ENCODE peak calls at places on chromosomes 6 and 20, in six cellular contexts. H is activated CD8-positive, alpha-beta memory T cell treated with anti-CD3 and anti-CD28 coated beads, Interleukin-2, amount 10 ng/mL, durations not matched to agents 7 days and 5 days; S is stimulated activated CD4-positive, alpha-beta T cell treated with anti-CD3 and anti-CD28 coated beads, Interleukin-15, amount 100 ng/mL, for 1 hour; T is lower lobe of right lung; U is HCT116; V is fibroblast of lung. F is an unnamed sample.

GRCh38 chr6:79635179-79635578 is 4.0 kb downstream of the SH3BGRL2 start:
- DNase-seq in V (peak), S (no peak), U (no peak), T (no peak), H (no peak), F (no peak)

GRCh38 chr20:16205505-16205904 is 367.7 kb downstream of the KIF16B start:
- DNase-seq in V (no peak), S (no peak), T (no peak), H (no peak), U (no peak), F (no peak)

GRCh38 chr6:82396964-82397761 is 33.5 kb downstream of the TPBG start:
- DNase-seq in U (peak), T (no peak), V (peak), H (no peak), S (no peak), F (peak)

GRCh38 chr20:63974402-63975200 is 4.8 kb downstream of the SAMD10 start:
- DNase-seq in T (no peak), H (peak), V (no peak), S (no peak), U (no peak), F (no peak)

GRCh38 chr6:102114402-102114801 is 720.9 kb downstream of the GRIK2 start:
- DNase-seq in T (no peak), H (no peak), V (no peak), S (no peak), U (peak), F (peak)

GRCh38 chr20:20754758-20755157 is 42.3 kb upstream of the RALGAPA2 start:
- DNase-seq in U (no peak), T (no peak), H (no peak), S (no peak), V (no peak), F (no peak)

GRCh38 chr6:147132889-147133288 is 71.3 kb upstream of the STXBP5 start:
- DNase-seq in U (no peak), T (no peak), V (peak), S (no peak), H (no peak), F (no peak)

GRCh38 chr6:135577059-135577538 is 79.6 kb upstream of the AHI1 start:
- DNase-seq in T (no peak), S (no peak), H (no peak), U (no peak), V (no peak), F (no peak)

GRCh38 chr6:46347669-46348068 is 143.6 kb downstream of the RCAN2 start:
- DNase-seq in H (no peak), T (no peak), V (no peak), S (no peak), U (no peak), F (no peak)

GRCh38 chr20:34300809-34301586 is 2.2 kb downstream of the AHCY start:
- DNase-seq in V (no peak), S (no peak), U (no peak), H (no peak), T (no peak), F (no peak)

GRCh38 chr6:32089082-32089828 is 19.9 kb downstream of the TNXB start:
- DNase-seq in H (no peak), U (no peak), T (no peak), S (no peak), V (no peak), F (no peak)

GRCh38 chr6:87945181-87945580 is 102.5 kb upstream of the SPACA1 start:
- DNase-seq in U (no peak), H (no peak), S (no peak), V (peak), T (no peak), F (no peak)

GRCh38 chr20:41716911-41717310 is 98.7 kb upstream of the CHD6 start:
- DNase-seq in T (no peak), H (no peak), S (no peak), U (no peak), V (no peak), F (no peak)

GRCh38 chr20:49964964-49965780 is 17.6 kb upstream of the SNAI1 start:
- DNase-seq in U (peak), H (no peak), T (no peak), S (no peak), V (peak), F (no peak)

GRCh38 chr6:34174846-34175399 is 29.0 kb upstream of the GRM4 start:
- DNase-seq in S (no peak), T (no peak), H (no peak), U (no peak), V (no peak), F (no peak)

GRCh38 chr6:74362391-74362790 is 666.4 kb downstream of the CD109 start:
- DNase-seq in S (no peak), U (no peak), V (no peak), T (no peak), H (no peak), F (no peak)

GRCh38 chr20:63293866-63294535 is 1.0 kb downstream of the COL20A1 start:
- DNase-seq in V (no peak), U (no peak), T (no peak), S (no peak), H (no peak), F (no peak)

GRCh38 chr6:15020114-15020770 is 225.6 kb upstream of the JARID2 start:
- DNase-seq in V (no peak), S (no peak), U (no peak), H (no peak), T (no peak), F (no peak)

GRCh38 chr6:22637781-22638180 is 68.4 kb downstream of the HDGFL1 start:
- DNase-seq in H (no peak), S (no peak), V (no peak), U (no peak), T (no peak), F (no peak)

GRCh38 chr6:142014515-142014914 is 118.2 kb upstream of the GJE1 start:
- DNase-seq in S (no peak), U (peak), T (no peak), H (no peak), V (peak), F (peak)

GRCh38 chr6:128757961-128758360 is 125.0 kb upstream of the LAMA2 start:
- DNase-seq in T (no peak), V (peak), S (no peak), H (no peak), U (no peak), F (no peak)

GRCh38 chr20:38199506-38200390 is 34.7 kb upstream of the TGM2 start:
- DNase-seq in S (no peak), U (no peak), H (no peak), T (no peak), V (peak), F (no peak)

GRCh38 chr20:1338096-1338495 is 9.2 kb upstream of the SDCBP2 start:
- DNase-seq in S (no peak), U (no peak), V (no peak), T (no peak), H (no peak), F (no peak)

GRCh38 chr6:112443118-112443641 is 96.0 kb downstream of the RFPL4B start:
- DNase-seq in U (no peak), T (no peak), V (peak), H (no peak), S (no peak), F (no peak)

GRCh38 chr20:33532753-33533459 is 43.0 kb downstream of the CBFA2T2 start:
- DNase-seq in U (no peak), S (no peak), H (no peak), T (no peak), V (no peak), F (no peak)

GRCh38 chr20:6164421-6165341 is 41.9 kb upstream of the FERMT1 start:
- DNase-seq in T (no peak), U (peak), S (no peak), V (peak), H (no peak), F (no peak)

GRCh38 chr20:63959699-63960075 is 3.5 kb upstream of the UCKL1 start:
- DNase-seq in H (no peak), T (no peak), S (no peak), V (no peak), U (no peak), F (no peak)

GRCh38 chr20:62761058-62761758 is 35.1 kb upstream of the MRGBP start:
- DNase-seq in U (no peak), S (no peak), T (peak), H (no peak), V (peak), F (no peak)

GRCh38 chr6:3005874-3006273 is 6.2 kb downstream of the NQO2 start:
- DNase-seq in H (no peak), S (no peak), U (no peak), V (no peak), T (no peak), F (no peak)

GRCh38 chr6:27279513-27280063 is 32.1 kb downstream of the PRSS16 start:
- DNase-seq in T (no peak), H (no peak), S (no peak), U (no peak), V (no peak), F (no peak)

GRCh38 chr6:34912715-34913464 is 23.8 kb downstream of the ANKS1A start:
- DNase-seq in V (peak), S (no peak), H (peak), T (no peak), U (no peak), F (no peak)

GRCh38 chr6:112039431-112039770 is 14.5 kb upstream of the CCN6 start:
- DNase-seq in S (no peak), T (no peak), U (no peak), H (no peak), V (no peak), F (no peak)

GRCh38 chr6:145194389-145194788 is 540.9 kb downstream of the EPM2A start:
- DNase-seq in H (no peak), U (no peak), S (no peak), T (no peak), V (no peak), F (no peak)

GRCh38 chr20:41669708-41670263 is 51.6 kb upstream of the CHD6 start:
- DNase-seq in H (no peak), T (no peak), S (no peak), V (no peak), U (no peak), F (no peak)

GRCh38 chr6:141152951-141153350 is 979.8 kb upstream of the GJE1 start:
- DNase-seq in U (no peak), H (no peak), T (no peak), S (no peak), V (no peak), F (no peak)

GRCh38 chr6:145428656-145429173 is 306.6 kb downstream of the EPM2A start:
- DNase-seq in H (no peak), U (no peak), S (no peak), T (no peak), V (peak), F (no peak)

GRCh38 chr6:36853325-36853724 is 14.1 kb upstream of the CPNE5 start:
- DNase-seq in T (no peak), U (no peak), V (peak), H (no peak), S (no peak), F (no peak)